ENCODE peak calls at places on chromosome 2, in five cellular contexts. I is K562, R is H1, J is HCT116, M is HepG2. L is an unnamed sample.
A peak's percentile ranks its signal among the peaks of the same experiment; 100 is the strongest.

GRCh38 chr2:223076573-223076972 is 24.6 kb downstream of the KCNE4 start:
- DNase-seq in I (no peak), R (no peak), M (no peak), J (no peak), L (peak; percentile 47)

GRCh38 chr2:32418777-32419176 is 62.0 kb downstream of the BIRC6 start:
- DNase-seq in I (no peak), J (no peak), R (no peak), M (no peak), L (peak; percentile 75)

GRCh38 chr2:15169326-15170038 is 391.7 kb downstream of the NBAS start:
- DNase-seq in M (peak; percentile 56), J (peak; percentile 23), I (no peak), R (no peak), L (peak; percentile 98)

GRCh38 chr2:100957971-100958653 is 44.0 kb upstream of the RPL31 start:
- DNase-seq in J (no peak), M (no peak), R (no peak), I (no peak), L (peak; percentile 84)

GRCh38 chr2:54838585-54839035 is 115.1 kb downstream of the EML6 start:
- DNase-seq in I (peak; percentile 67), M (peak; percentile 52), J (peak; percentile 46), R (peak; percentile 81), L (peak; percentile 68)

GRCh38 chr2:85886585-85886984 is 2.2 kb downstream of the ST3GAL5 start:
- DNase-seq in M (no peak), J (no peak), R (no peak), I (no peak), L (peak; percentile 99)

GRCh38 chr2:168843253-168843652 is 40.8 kb downstream of the NOSTRIN start:
- DNase-seq in R (no peak), I (no peak), J (no peak), M (no peak), L (no peak)

GRCh38 chr2:54083440-54083839 is 32.0 kb upstream of the ACYP2 start:
- DNase-seq in I (no peak), J (no peak), R (no peak), M (no peak), L (peak; percentile 60)

GRCh38 chr2:181083140-181083539 is 102.7 kb downstream of the UBE2E3 start:
- DNase-seq in I (no peak), J (no peak), R (no peak), M (no peak), L (no peak)

GRCh38 chr2:42567806-42568429 is 514 bp upstream of the MTA3 start:
- DNase-seq in J (no peak), I (no peak), M (peak; percentile 40), R (peak; percentile 85), L (no peak)

GRCh38 chr2:238891667-238892500 is 44.0 kb downstream of the TWIST2 start:
- DNase-seq in I (no peak), J (no peak), M (no peak), R (no peak), L (no peak)
- H3K4me3 ChIP-seq in I (no peak overlapping the region), J (no peak overlapping the region), M (no peak overlapping the region), R (no peak overlapping the region), L (no peak overlapping the region)

GRCh38 chr2:201500534-201500933 is 49.0 kb downstream of the STRADB start:
- DNase-seq in J (no peak), M (no peak), R (no peak), I (no peak), L (peak; percentile 77)
- TF ChIP-seq CEBPB in J (no peak), M (no peak), R (no peak), I (no peak), L (no peak)

DNA sequence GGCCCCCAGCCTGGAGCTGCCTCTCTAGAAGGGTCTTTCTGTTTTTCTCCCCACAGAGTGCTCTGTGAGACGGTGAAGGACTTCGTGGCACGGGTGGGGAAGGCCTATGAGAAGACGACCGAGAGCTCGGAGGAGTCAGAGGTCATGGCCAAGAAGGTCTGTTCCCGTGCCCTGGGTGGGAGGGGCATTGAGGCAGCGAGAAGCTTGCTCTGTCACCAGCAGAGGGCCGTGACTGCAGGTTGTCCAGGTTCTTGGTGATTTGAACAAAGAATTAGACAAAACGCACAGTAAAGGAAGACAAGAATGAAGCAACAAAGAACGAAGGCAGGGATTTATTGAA is 93.9 kb downstream of the DGKD start:
- DNase-seq in M (peak; percentile 27), J (no peak), R (no peak), I (peak; percentile 31), L (no peak)
- H4K20me1 ChIP-seq in M (peaks cover 3% of the 10 kb centered on the region), J (peaks cover 6% of the 10 kb centered on the region), R (no peaks in the 10 kb centered on the region), I (no peaks in the 10 kb centered on the region), L (no peaks in the 10 kb centered on the region)

GRCh38 chr2:20578266-20578894 is 72.5 kb downstream of the HS1BP3 start:
- DNase-seq in J (no peak), I (no peak), M (no peak), R (no peak), L (no peak)

GRCh38 chr2:20575935-20576597 is 74.8 kb downstream of the HS1BP3 start:
- DNase-seq in R (no peak), J (no peak), I (no peak), M (no peak), L (no peak)

GRCh38 chr2:20576598-20577115 is 74.2 kb downstream of the HS1BP3 start:
- DNase-seq in J (no peak), R (no peak), I (no peak), M (no peak), L (no peak)

GRCh38 chr2:20578895-20579825 is 71.7 kb downstream of the HS1BP3 start:
- DNase-seq in M (peak; percentile 100), I (peak; percentile 88), R (no peak), J (peak; percentile 92), L (peak; percentile 99)

GRCh38 chr2:20577495-20578235 is 73.2 kb downstream of the HS1BP3 start:
- DNase-seq in R (no peak), I (no peak), M (no peak), J (no peak), L (peak; percentile 85)
- H3K4me3 ChIP-seq in R (no peak overlapping the region), I (no peak overlapping the region), M (no peak overlapping the region), J (no peak overlapping the region), L (no peak overlapping the region)

GRCh38 chr2:48601349-48601748 is 16.3 kb upstream of the GTF2A1L start:
- DNase-seq in R (peak; percentile 66), I (peak; percentile 47), J (peak; percentile 41), M (peak; percentile 34), L (peak; percentile 41)

GRCh38 chr2:48605482-48606175 is 12.0 kb upstream of the GTF2A1L start:
- DNase-seq in I (peak; percentile 78), M (no peak), R (no peak), J (no peak), L (no peak)

GRCh38 chr2:48600204-48600813 is 17.3 kb upstream of the GTF2A1L start:
- DNase-seq in R (no peak), J (no peak), I (peak; percentile 32), M (peak; percentile 42), L (peak; percentile 67)

GRCh38 chr2:48600917-48601316 is 16.7 kb upstream of the GTF2A1L start:
- DNase-seq in M (no peak), I (no peak), R (no peak), J (no peak), L (peak; percentile 87)
- TF ChIP-seq CEBPB in M (no peak), I (no peak), R (no peak), J (no peak), L (no peak)

GRCh38 chr2:25835906-25836305 is 42.4 kb downstream of the ASXL2 start:
- DNase-seq in I (no peak), J (no peak), M (no peak), R (no peak), L (no peak)

GRCh38 chr2:25832897-25833296 is 45.4 kb downstream of the ASXL2 start:
- DNase-seq in R (no peak), I (no peak), M (no peak), J (no peak), L (no peak)

GRCh38 chr2:25842155-25842554 is 36.1 kb downstream of the ASXL2 start:
- DNase-seq in R (no peak), M (no peak), I (no peak), J (no peak), L (no peak)

GRCh38 chr2:25833566-25833965 is 44.7 kb downstream of the ASXL2 start:
- DNase-seq in J (no peak), I (peak; percentile 25), M (no peak), R (no peak), L (peak; percentile 13)

GRCh38 chr2:25838152-25838756 is 40.0 kb downstream of the ASXL2 start:
- DNase-seq in R (no peak), M (no peak), I (no peak), J (no peak), L (no peak)
- H4K20me1 ChIP-seq in R (no peaks in the 10 kb centered on the region), M (no peaks in the 10 kb centered on the region), I (no peaks in the 10 kb centered on the region), J (no peaks in the 10 kb centered on the region), L (no peaks in the 10 kb centered on the region)

L was measured in IMR-90.